ENCODE peak calls at places on chromosomes 1 and 21, in nine cellular contexts. W, O, T, U, R, V, Q, Y and S are unnamed samples.

GRCh38 chr1:232578681-232579195 is 51.2 kb downstream of the SIPA1L2 start:
- DNase-seq in W (no peak), O (no peak), T (no peak), U (no peak), R (no peak), V (no peak), Q (peak), Y (no peak), S (no peak)

GRCh38 chr1:217564833-217565232 is 66.1 kb downstream of the GPATCH2 start:
- DNase-seq in W (no peak), O (no peak), T (no peak), U (no peak), R (no peak), V (no peak), Q (no peak), Y (no peak), S (no peak)

GRCh38 chr21:45841033-45841432 is 140.5 kb upstream of the COL6A1 start:
- DNase-seq in W (no peak), O (no peak), T (no peak), U (no peak), R (no peak), V (no peak), Q (peak), Y (no peak), S (no peak)

GRCh38 chr1:89821322-89822108 is 683 bp downstream of the LRRC8D start:
- DNase-seq in W (peak), O (peak), T (peak), U (peak), R (peak), V (no peak), Q (peak), Y (peak), S (peak)

GRCh38 chr1:71796044-71796443 is 486.3 kb downstream of the NEGR1 start:
- DNase-seq in W (no peak), O (peak), T (no peak), U (no peak), R (no peak), V (no peak), Q (no peak), Y (no peak), S (no peak)

GRCh38 chr21:32993894-32994293 is 31.8 kb upstream of the OLIG2 start:
- DNase-seq in W (no peak), O (no peak), T (no peak), U (no peak), R (no peak), V (no peak), Q (no peak), Y (no peak), S (no peak)

GRCh38 chr1:20165522-20165951 is 20.4 kb upstream of the UBXN10 start:
- DNase-seq in W (no peak), O (peak), T (no peak), U (no peak), R (no peak), V (no peak), Q (peak), Y (no peak), S (no peak)

GRCh38 chr21:38903578-38904193 is 98.0 kb downstream of the ETS2 start:
- DNase-seq in W (no peak), O (no peak), T (no peak), U (no peak), R (no peak), V (no peak), Q (no peak), Y (no peak), S (no peak)